ENCODE peak calls at places on chromosome 11, in four cellular contexts. P is HepG2, H is tibial nerve, N is K562. O is an unnamed sample.

GRCh38 chr11:120525285-120526085 is 13.9 kb downstream of the GRIK4 start:
- DNase-seq in P (no peak), H (no peak), N (no peak), O (peak; percentile 44)

GRCh38 chr11:118175031-118175531 is 1.4 kb downstream of the SCN2B start:
- DNase-seq in P (peak; percentile 83), H (no peak), N (no peak), O (no peak)

GRCh38 chr11:78181155-78181554 is 7.3 kb downstream of the KCTD21 start:
- DNase-seq in P (no peak), H (no peak), N (no peak), O (no peak)

GRCh38 chr11:45662665-45663485 is 2.5 kb downstream of the CHST1 start:
- DNase-seq in P (peak; percentile 20), H (no peak), N (peak; percentile 33), O (peak; percentile 57)

GRCh38 chr11:129167315-129167714 is 24.8 kb downstream of the ARHGAP32 start:
- DNase-seq in P (no peak), H (no peak), N (no peak), O (no peak)

GRCh38 chr11:123525072-123525471 is 95.0 kb downstream of the GRAMD1B start:
- DNase-seq in P (no peak), H (no peak), N (no peak), O (no peak)

GRCh38 chr11:87215236-87215635 is 177.5 kb downstream of the TMEM135 start:
- DNase-seq in P (no peak), H (no peak), N (no peak), O (no peak)

GRCh38 chr11:69638941-69639681 is 1.8 kb upstream of the CCND1 start:
- DNase-seq in P (peak; percentile 90), H (peak; percentile 77), N (peak; percentile 77), O (peak; percentile 91)

GRCh38 chr11:818396-819128 is at the start of gene PNPLA2:
- DNase-seq in P (peak; percentile 74), H (no peak), N (no peak), O (no peak)

GRCh38 chr11:76388408-76388807 is 7.3 kb downstream of the GVQW3 start:
- DNase-seq in P (no peak), H (no peak), N (no peak), O (no peak)

GRCh38 chr11:86660011-86660595 is 12.3 kb downstream of the ME3 start:
- DNase-seq in P (no peak), H (no peak), N (no peak), O (no peak)

GRCh38 chr11:40384991-40385390 is 1074.5 kb downstream of the LRRC4C start:
- DNase-seq in P (no peak), H (no peak), N (no peak), O (no peak)
- TF ChIP-seq EP300 in P (no peak), H (no peak), N (no peak), O (no peak)

GRCh38 chr11:17736921-17737817 is 2.6 kb downstream of the KCNC1 start:
- DNase-seq in P (no peak), H (no peak), N (no peak), O (peak; percentile 53)
- H3K9me3 ChIP-seq in P (no peaks in the 10 kb centered on the region), H (no peaks in the 10 kb centered on the region), N (no peaks in the 10 kb centered on the region), O (no peaks in the 10 kb centered on the region)

DNA sequence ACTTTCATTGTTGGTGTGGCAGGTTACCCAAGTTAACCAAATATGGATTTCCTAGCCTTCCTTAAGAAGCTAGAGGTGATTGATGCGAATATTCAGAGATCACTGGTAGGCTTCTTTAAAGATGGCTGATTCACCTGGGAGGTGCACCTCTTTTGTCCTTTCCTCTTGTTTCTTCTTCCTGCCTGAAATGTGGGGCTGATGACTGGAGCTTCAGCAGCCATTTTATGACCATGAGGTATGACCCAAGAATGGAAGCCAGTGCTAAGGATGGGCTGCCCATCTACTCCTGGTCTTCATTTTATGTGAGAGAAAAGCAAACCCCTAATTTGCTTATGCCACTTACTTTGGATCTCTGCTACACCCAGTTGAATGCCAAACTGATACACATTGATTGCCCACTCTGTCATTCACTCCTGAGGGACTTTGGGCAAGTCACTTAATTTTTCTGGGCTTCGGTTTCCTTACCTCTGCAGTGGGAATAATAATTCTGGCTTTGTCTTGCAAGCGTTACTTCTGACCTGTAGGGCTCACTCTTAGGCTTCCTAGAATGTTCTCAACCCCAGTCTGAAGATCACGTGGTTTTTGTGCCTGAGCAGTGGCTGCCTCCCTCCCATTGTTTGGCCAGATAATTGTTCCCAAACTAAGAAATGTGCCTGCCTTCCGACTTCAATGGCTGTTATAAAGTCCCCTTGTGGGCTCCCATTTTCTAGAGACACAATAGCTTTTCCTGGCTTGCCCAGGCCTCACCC is 243.0 kb downstream of the ST3GAL4 start:
- DNase-seq in P (no peak), H (no peak), N (no peak), O (no peak)
- H3K4me1 ChIP-seq in P (peaks cover 11% of the 10 kb centered on the region), H (peaks cover 19% of the 10 kb centered on the region), N (no peaks in the 10 kb centered on the region), O (no peaks in the 10 kb centered on the region)

GRCh38 chr11:105056446-105056845 is 11.3 kb upstream of the CARD16 start:
- DNase-seq in P (no peak), H (no peak), N (no peak), O (no peak)
- TF ChIP-seq EP300 in P (no peak), H (no peak), N (no peak), O (no peak)

O was measured in sigmoid colon.